ENCODE peak calls at places on chromosomes 12 and 14, in four cellular contexts. J, S, U and C are unnamed samples.

GRCh38 chr12:86015026-86015425 is 140.9 kb downstream of the NTS start:
- DNase-seq in J (no peak), S (no peak), U (no peak), C (no peak)

GRCh38 chr12:61037792-61038191 is 1222.4 kb upstream of the USP15 start:
- DNase-seq in J (no peak), S (no peak), U (no peak), C (no peak)

GRCh38 chr12:54581412-54581811 is 7.0 kb downstream of the PPP1R1A start:
- DNase-seq in J (no peak), S (no peak), U (no peak), C (no peak)

GRCh38 chr14:105487986-105488777 is 1.5 kb downstream of the CRIP1 start:
- DNase-seq in J (no peak), S (no peak), U (no peak), C (no peak)

GRCh38 chr14:100547633-100548294 is 39.5 kb downstream of the BEGAIN start:
- DNase-seq in J (no peak), S (peak), U (no peak), C (no peak)

GRCh38 chr12:88200029-88200428 is 57.9 kb downstream of the TMTC3 start:
- DNase-seq in J (no peak), S (no peak), U (no peak), C (no peak)

GRCh38 chr12:42885677-42886076 is 296.1 kb upstream of the PRICKLE1 start:
- DNase-seq in J (no peak), S (no peak), U (no peak), C (no peak)

GRCh38 chr14:61406198-61406597 is 84.8 kb downstream of the PRKCH start:
- DNase-seq in J (peak), S (no peak), U (peak), C (no peak)

GRCh38 chr14:68394719-68395117 is 398.1 kb downstream of the ZFP36L1 start:
- DNase-seq in J (peak), S (no peak), U (peak), C (no peak)

GRCh38 chr14:92785601-92786426 is 8.3 kb upstream of the GOLGA5 start:
- DNase-seq in J (peak), S (peak), U (no peak), C (peak)

GRCh38 chr12:3545121-3545796 is 54.3 kb downstream of the PRMT8 start:
- DNase-seq in J (peak), S (no peak), U (no peak), C (no peak)

GRCh38 chr14:24058260-24058950 is 6.6 kb downstream of the CARMIL3 start:
- DNase-seq in J (no peak), S (peak), U (peak), C (peak)

GRCh38 chr12:65609359-65609771 is 214.9 kb upstream of the HMGA2 start:
- DNase-seq in J (no peak), S (peak), U (no peak), C (peak)

GRCh38 chr12:111450676-111451075 is 45.0 kb downstream of the SH2B3 start:
- DNase-seq in J (no peak), S (no peak), U (no peak), C (no peak)

GRCh38 chr12:49985981-49986380 is 13.2 kb downstream of the AQP6 start:
- DNase-seq in J (no peak), S (peak), U (no peak), C (peak)

GRCh38 chr14:89853976-89854693 is 100.4 kb downstream of the EFCAB11 start:
- DNase-seq in J (no peak), S (no peak), U (no peak), C (no peak)

GRCh38 chr14:95130545-95130944 is 26.8 kb downstream of the DICER1 start:
- DNase-seq in J (no peak), S (no peak), U (no peak), C (no peak)

GRCh38 chr12:91424506-91424905 is 241.9 kb upstream of the DCN start:
- DNase-seq in J (no peak), S (no peak), U (no peak), C (no peak)

GRCh38 chr14:23513466-23514008 is 38.0 kb downstream of the ZFHX2 start:
- DNase-seq in J (no peak), S (no peak), U (no peak), C (no peak)

GRCh38 chr14:105275267-105275946 is 25.4 kb downstream of the BRF1 start:
- DNase-seq in J (peak), S (peak), U (no peak), C (peak)

GRCh38 chr12:92136021-92136735 is 9.5 kb downstream of the BTG1 start:
- DNase-seq in J (no peak), S (no peak), U (no peak), C (no peak)

GRCh38 chr14:94054401-94054800 is 26.6 kb downstream of the DDX24 start:
- DNase-seq in J (no peak), S (no peak), U (no peak), C (no peak)

GRCh38 chr14:80024417-80024816 is 186.9 kb downstream of the DIO2 start:
- DNase-seq in J (no peak), S (no peak), U (no peak), C (no peak)

GRCh38 chr12:68514807-68515411 is 95.8 kb upstream of the RAP1B start:
- DNase-seq in J (no peak), S (no peak), U (no peak), C (no peak)

GRCh38 chr14:59013672-59014298 is 174.7 kb upstream of the DAAM1 start:
- DNase-seq in J (no peak), S (peak), U (no peak), C (peak)

GRCh38 chr12:115383668-115384067 is 699.7 kb upstream of the TBX3 start:
- DNase-seq in J (no peak), S (peak), U (no peak), C (no peak)

DNA sequence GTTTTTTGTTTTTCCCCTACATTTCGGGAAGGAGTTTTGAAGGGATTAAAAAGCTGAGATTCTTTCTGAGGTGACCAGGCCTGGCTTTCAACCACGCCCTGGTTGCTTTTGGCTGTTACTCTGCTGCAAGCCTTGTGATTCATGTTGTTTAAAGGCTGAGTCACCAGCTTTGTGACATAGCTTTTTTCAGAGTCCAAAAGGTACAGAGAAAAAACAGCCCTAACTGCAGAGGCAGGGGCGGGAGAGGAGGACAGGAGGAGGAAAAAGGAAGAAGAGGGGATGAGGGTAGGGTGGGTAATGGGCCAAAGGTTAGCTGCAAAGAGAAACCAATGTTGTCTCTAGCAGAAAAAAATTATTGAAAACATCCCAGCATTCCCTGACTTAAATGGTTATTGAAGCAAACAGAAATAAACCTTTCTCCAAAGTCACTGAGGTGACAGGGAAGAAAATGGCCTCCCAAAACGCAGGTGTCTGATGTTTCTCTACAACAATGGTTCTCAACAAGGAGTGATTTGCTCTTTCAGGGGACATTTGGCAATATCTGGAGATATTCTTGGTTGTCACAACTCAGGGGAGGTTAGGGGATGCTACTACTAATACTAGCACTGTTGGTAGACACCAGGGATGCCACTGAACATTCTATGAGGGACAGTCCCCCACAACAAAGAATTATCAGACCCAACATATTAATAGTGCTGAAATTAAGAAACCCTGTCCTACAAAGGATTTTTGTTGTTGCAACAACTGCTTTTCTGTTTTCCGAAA is 2.1 kb upstream of the UBC start:
- DNase-seq in J (no peak), S (peak), U (no peak), C (peak)
- H3K18ac ChIP-seq in J (peak), S (peak), U (peak), C (peak)

GRCh38 chr14:98886982-98887381 is 385.0 kb downstream of the BCL11B start:
- DNase-seq in J (no peak), S (no peak), U (no peak), C (no peak)

GRCh38 chr14:98888281-98888680 is 383.7 kb downstream of the BCL11B start:
- DNase-seq in J (no peak), S (no peak), U (no peak), C (no peak)

GRCh38 chr14:98889107-98889835 is 382.7 kb downstream of the BCL11B start:
- DNase-seq in J (no peak), S (no peak), U (no peak), C (no peak)

GRCh38 chr14:98890556-98891340 is 381.2 kb downstream of the BCL11B start:
- DNase-seq in J (no peak), S (no peak), U (peak), C (no peak)

GRCh38 chr14:98889836-98890185 is 382.2 kb downstream of the BCL11B start:
- DNase-seq in J (no peak), S (no peak), U (no peak), C (no peak)
- H3K4ac ChIP-seq in J (no peak), S (no peak), U (no peak), C (no peak)

GRCh38 chr12:93689076-93689834 is 12.1 kb downstream of the CRADD start:
- DNase-seq in J (no peak), S (peak), U (no peak), C (peak)
- H3K18ac ChIP-seq in J (no peak), S (peak), U (no peak), C (peak)

GRCh38 chr12:124386059-124386458 is 91.2 kb downstream of the RFLNA start:
- DNase-seq in J (no peak), S (no peak), U (no peak), C (peak)
- H3K4ac ChIP-seq in J (no peak), S (peak), U (no peak), C (peak)

GRCh38 chr12:105337391-105337790 is 6.9 kb downstream of the C12orf75 start:
- DNase-seq in J (no peak), S (no peak), U (no peak), C (no peak)

GRCh38 chr12:105338954-105339353 is 8.5 kb downstream of the C12orf75 start:
- DNase-seq in J (no peak), S (no peak), U (no peak), C (no peak)

GRCh38 chr12:105342464-105342863 is 12.0 kb downstream of the C12orf75 start:
- DNase-seq in J (no peak), S (no peak), U (no peak), C (no peak)

GRCh38 chr12:105343836-105344235 is 13.3 kb downstream of the C12orf75 start:
- DNase-seq in J (no peak), S (no peak), U (no peak), C (no peak)

DNA sequence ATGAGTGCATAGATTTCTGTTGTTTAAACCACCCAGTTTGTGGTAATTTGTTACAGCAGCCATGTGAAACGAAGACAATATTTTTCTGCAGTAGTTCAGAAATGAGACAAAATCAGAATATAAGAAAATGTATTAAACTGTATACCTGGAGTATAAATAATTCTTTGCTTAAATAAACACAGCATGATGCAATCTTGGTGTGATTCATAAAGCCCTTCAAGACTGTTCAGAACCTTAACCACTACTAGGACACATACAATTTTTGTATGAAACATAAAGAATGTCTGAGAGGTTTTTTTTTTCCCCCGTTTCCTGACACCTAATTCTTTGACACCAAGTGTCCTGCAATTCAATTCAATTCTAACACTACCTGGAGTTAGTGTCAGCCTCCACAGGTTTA is 10.5 kb downstream of the C12orf75 start:
- DNase-seq in J (no peak), S (peak), U (no peak), C (no peak)
- H3K18ac ChIP-seq in J (no peak), S (no peak), U (no peak), C (no peak)

GRCh38 chr14:75430106-75430505 is 2.3 kb downstream of the JDP2 start:
- DNase-seq in J (peak), S (peak), U (no peak), C (peak)

GRCh38 chr14:75431827-75432226 is 4.0 kb downstream of the JDP2 start:
- DNase-seq in J (no peak), S (no peak), U (no peak), C (no peak)

GRCh38 chr14:75429562-75429961 is 1.7 kb downstream of the JDP2 start:
- DNase-seq in J (peak), S (no peak), U (no peak), C (no peak)

GRCh38 chr14:75431011-75431410 is 3.2 kb downstream of the JDP2 start:
- DNase-seq in J (no peak), S (no peak), U (no peak), C (no peak)

GRCh38 chr14:75430526-75430925 is 2.7 kb downstream of the JDP2 start:
- DNase-seq in J (peak), S (peak), U (no peak), C (peak)
- H3K4ac ChIP-seq in J (no peak), S (peak), U (no peak), C (no peak)

DNA sequence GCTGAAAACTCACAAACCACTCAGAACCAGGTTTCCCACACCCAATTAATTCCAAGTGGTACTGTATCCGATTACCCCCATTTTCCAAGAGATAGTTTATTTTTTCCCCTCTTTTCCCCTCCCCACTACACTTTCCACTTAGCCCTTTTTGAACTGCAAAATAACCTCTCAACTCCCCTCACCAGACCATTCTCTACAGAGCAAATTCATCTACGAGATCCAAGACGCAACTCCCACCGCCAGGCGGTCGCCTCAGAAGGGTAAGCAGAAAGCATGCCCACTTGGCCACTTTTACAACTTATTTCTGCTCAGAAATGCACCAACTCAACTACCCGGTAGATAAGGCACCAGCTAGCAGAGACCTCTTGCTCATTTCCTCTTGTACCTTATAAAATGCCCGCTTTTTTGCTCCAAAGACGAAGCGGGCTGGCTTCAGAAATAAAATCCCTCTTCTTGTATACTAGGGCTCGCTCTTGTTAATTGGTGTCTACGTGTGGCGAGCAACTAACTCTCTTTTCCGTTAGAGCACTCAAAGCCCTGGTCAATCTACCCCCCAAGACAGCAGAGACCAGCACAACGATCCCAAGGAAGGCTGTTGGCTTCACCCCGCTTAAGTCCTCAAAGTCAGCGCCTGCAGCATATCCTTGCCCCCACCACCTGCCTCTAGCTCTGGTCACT is 910 bp upstream of the SRP54 start:
- DNase-seq in J (no peak), S (peak), U (no peak), C (peak)
- H3K18ac ChIP-seq in J (no peak), S (peak), U (peak), C (no peak)